ENCODE peak calls at places on chromosomes 7 and 10, in seven cellular contexts. C is activated naive CD8-positive, alpha-beta T cell treated with anti-CD3 and anti-CD28 coated beads for 36 hours; P is NCI-H774; V is activated CD4-positive, alpha-beta T cell treated with anti-CD3 and anti-CD28 coated beads for 48 hours; A is islet precursor cell; W is right lobe of liver; M is M059J. K is an unnamed sample.

GRCh38 chr7:46738165-46738564 is 817.1 kb upstream of the IGFBP3 start:
- DNase-seq in M (no peak), W (no peak), V (no peak), A (no peak), P (no peak), C (no peak), K (no peak)

GRCh38 chr10:123553810-123554430 is 112.2 kb upstream of the GPR26 start:
- DNase-seq in A (peak), W (no peak), V (no peak), C (no peak), P (no peak), M (no peak), K (no peak)

GRCh38 chr10:52740913-52741675 is 31.5 kb downstream of the MBL2 start:
- DNase-seq in A (peak), V (peak), M (peak), W (peak), C (peak), P (no peak), K (no peak)

GRCh38 chr10:130028465-130028819 is 64.4 kb upstream of the EBF3 start:
- DNase-seq in P (no peak), V (no peak), C (no peak), M (peak), W (no peak), A (no peak), K (no peak)

GRCh38 chr10:103784723-103785418 is 70.5 kb downstream of the SH3PXD2A start:
- DNase-seq in C (no peak), A (no peak), P (no peak), M (no peak), V (no peak), W (no peak), K (no peak)

GRCh38 chr10:117366741-117367140 is 8.5 kb downstream of the PDZD8 start:
- DNase-seq in M (no peak), P (no peak), V (no peak), C (no peak), W (no peak), A (no peak), K (no peak)

GRCh38 chr10:133308431-133309110 is at the start of the genes TUBGCP2 and ZNF511:
- DNase-seq in A (peak), W (peak), M (peak), P (peak), C (peak), V (peak), K (peak)

GRCh38 chr7:31051598-31052503 is at the start of gene ADCYAP1R1:
- DNase-seq in V (no peak), W (no peak), P (no peak), A (peak), M (no peak), C (no peak), K (no peak)

GRCh38 chr7:107080533-107080932 is 36.0 kb downstream of the PRKAR2B start:
- DNase-seq in W (no peak), P (no peak), M (no peak), C (no peak), A (no peak), V (no peak), K (no peak)

GRCh38 chr10:73117976-73118743 is 7.9 kb downstream of the NUDT13 start:
- DNase-seq in C (no peak), P (no peak), W (no peak), A (peak), M (peak), V (no peak), K (no peak)

GRCh38 chr10:130078120-130078519 is 32.5 kb downstream of the C10orf143 start:
- DNase-seq in A (no peak), C (no peak), W (no peak), V (no peak), P (no peak), M (no peak), K (no peak)

GRCh38 chr10:79184141-79184625 is 115.4 kb downstream of the ZMIZ1 start:
- DNase-seq in V (no peak), W (no peak), C (no peak), P (peak), M (peak), A (peak), K (peak)

GRCh38 chr7:20744913-20745587 is 41.6 kb downstream of the SP8 start:
- DNase-seq in A (no peak), V (no peak), W (no peak), C (no peak), M (peak), P (peak), K (peak)

GRCh38 chr7:36788814-36789470 is 64.6 kb upstream of the AOAH start:
- DNase-seq in P (no peak), A (no peak), V (no peak), W (no peak), C (no peak), M (no peak), K (no peak)

GRCh38 chr7:34070486-34071323 is 165.4 kb downstream of the BMPER start:
- DNase-seq in P (no peak), W (no peak), M (peak), V (no peak), C (no peak), A (no peak), K (no peak)

GRCh38 chr10:61761825-61762217 is 99.1 kb downstream of the CABCOCO1 start:
- DNase-seq in V (no peak), P (peak), M (no peak), W (no peak), A (no peak), C (no peak), K (no peak)

GRCh38 chr10:14173706-14174594 is 156.8 kb downstream of the FRMD4A start:
- DNase-seq in C (no peak), P (no peak), V (peak), M (peak), W (no peak), A (peak), K (no peak)

GRCh38 chr7:17325364-17325763 is 26.9 kb downstream of the AHR start:
- DNase-seq in M (no peak), P (no peak), C (no peak), W (no peak), A (no peak), V (no peak), K (no peak)

GRCh38 chr7:83640731-83641533 is 8.0 kb downstream of the SEMA3E start:
- DNase-seq in C (no peak), P (no peak), W (no peak), M (no peak), V (no peak), A (no peak), K (no peak)

GRCh38 chr7:36281945-36282727 is 107.5 kb upstream of the ANLN start:
- DNase-seq in M (peak), W (no peak), P (no peak), C (no peak), A (peak), V (no peak), K (no peak)

GRCh38 chr7:77837275-77837674 is 38.7 kb downstream of the PHTF2 start:
- DNase-seq in A (no peak), W (no peak), P (peak), M (no peak), V (no peak), C (no peak), K (no peak)

GRCh38 chr7:47361229-47361628 is 220.7 kb downstream of the TNS3 start:
- DNase-seq in A (no peak), W (no peak), M (no peak), V (no peak), P (no peak), C (no peak), K (no peak)

GRCh38 chr7:134186022-134186421 is 58.9 kb downstream of the LRGUK start:
- DNase-seq in C (no peak), M (peak), W (no peak), P (no peak), A (no peak), V (no peak), K (no peak)

GRCh38 chr10:71339796-71340589 is 20.9 kb downstream of the SLC29A3 start:
- DNase-seq in C (no peak), P (no peak), M (peak), W (peak), V (no peak), A (peak), K (no peak)

GRCh38 chr10:14571866-14572507 is 202.7 kb downstream of the FAM107B start:
- DNase-seq in V (peak), M (peak), C (peak), P (peak), W (peak), A (no peak), K (no peak)

GRCh38 chr10:100662067-100662466 is 83.3 kb upstream of the PAX2 start:
- DNase-seq in V (no peak), C (no peak), M (no peak), P (no peak), W (no peak), A (no peak), K (no peak)

GRCh38 chr7:99837649-99838361 is 10.0 kb downstream of the CYP3A43 start:
- DNase-seq in M (peak), W (no peak), C (no peak), A (no peak), V (no peak), P (no peak), K (no peak)

GRCh38 chr10:15293862-15294835 is 76.9 kb downstream of the FAM171A1 start:
- DNase-seq in C (no peak), V (no peak), A (peak), M (peak), P (no peak), W (no peak), K (no peak)

GRCh38 chr10:15084502-15084922 is 4.1 kb downstream of the ACBD7 start:
- DNase-seq in V (no peak), C (no peak), A (no peak), M (peak), P (peak), W (no peak), K (peak)

GRCh38 chr7:148105853-148106252 is 484.7 kb upstream of the C7orf33 start:
- DNase-seq in A (no peak), C (no peak), V (no peak), P (no peak), W (no peak), M (no peak), K (no peak)

GRCh38 chr10:130941886-130942285 is 369.6 kb downstream of the TCERG1L start:
- DNase-seq in W (no peak), C (no peak), A (no peak), P (no peak), V (no peak), M (no peak), K (no peak)

GRCh38 chr7:45696476-45696875 is 122.3 kb downstream of the ADCY1 start:
- DNase-seq in V (no peak), M (no peak), C (no peak), P (no peak), W (peak), A (no peak), K (no peak)

GRCh38 chr7:118040562-118040961 is 143.4 kb upstream of the LSM8 start:
- DNase-seq in V (no peak), C (no peak), P (no peak), A (no peak), M (no peak), W (no peak), K (no peak)

GRCh38 chr7:79352323-79352722 is 101.1 kb downstream of the MAGI2 start:
- DNase-seq in P (no peak), A (no peak), C (no peak), M (peak), V (no peak), W (no peak), K (no peak)

GRCh38 chr7:101714097-101714496 is 85.0 kb upstream of the MYL10 start:
- DNase-seq in V (no peak), A (no peak), C (no peak), P (no peak), M (no peak), W (no peak), K (no peak)

GRCh38 chr10:46273506-46274477 is 13.0 kb upstream of the ANTXRL start:
- DNase-seq in C (no peak), A (peak), V (no peak), W (no peak), P (no peak), M (no peak), K (no peak)

GRCh38 chr7:26001662-26002244 is 150.2 kb upstream of the NFE2L3 start:
- DNase-seq in M (no peak), V (no peak), C (no peak), P (no peak), A (no peak), W (no peak), K (no peak)

K was measured in NCI-H1436.